ENCODE peak calls at places on chromosome X, in six cellular contexts. Z, T, W, V, Y and X are unnamed samples. For H3K4me1, the result is how much of the 10 kb centered on the place peaks cover.

GRCh38 chrX:14546190-14546589 is 16.9 kb downstream of the GLRA2 start:
- DNase-seq in Z (no peak), T (no peak), W (no peak), V (no peak), Y (no peak), X (no peak)

GRCh38 chrX:138710866-138711331 is 618 bp downstream of the FGF13 start:
- DNase-seq in Z (no peak), T (no peak), W (no peak), V (no peak), Y (peak), X (no peak)

GRCh38 chrX:123859409-123859827 is 435 bp upstream of the XIAP start:
- DNase-seq in Z (no peak), T (peak), W (no peak), V (no peak), Y (peak), X (peak)

GRCh38 chrX:105317117-105317516 is 96.6 kb upstream of the TEX13A start:
- DNase-seq in Z (no peak), T (no peak), W (no peak), V (no peak), Y (no peak), X (no peak)

GRCh38 chrX:41118156-41118555 is 32.9 kb downstream of the USP9X start:
- DNase-seq in Z (no peak), T (no peak), W (no peak), V (no peak), Y (no peak), X (no peak)

GRCh38 chrX:104098151-104098808 is 14.0 kb upstream of the ZCCHC18 start:
- DNase-seq in Z (no peak), T (peak), W (peak), V (peak), Y (peak), X (peak)

GRCh38 chrX:107629533-107629909 is 1.2 kb downstream of the PRPS1 start:
- DNase-seq in Z (no peak), T (no peak), W (no peak), V (peak), Y (peak), X (no peak)

GRCh38 chrX:80602017-80602765 is 181.9 kb downstream of the TENT5D start:
- DNase-seq in Z (no peak), T (no peak), W (no peak), V (no peak), Y (no peak), X (no peak)

GRCh38 chrX:94288972-94289371 is 615.0 kb downstream of the FAM133A start:
- DNase-seq in Z (no peak), T (no peak), W (no peak), V (no peak), Y (peak), X (no peak)

GRCh38 chrX:151391722-151392121 is 5.3 kb upstream of the VMA21 start:
- DNase-seq in Z (no peak), T (no peak), W (no peak), V (peak), Y (peak), X (no peak)

GRCh38 chrX:50877310-50877709 is 33.2 kb upstream of the BMP15 start:
- DNase-seq in Z (no peak), T (no peak), W (no peak), V (no peak), Y (no peak), X (no peak)

GRCh38 chrX:57103489-57103888 is 17.9 kb downstream of the SPIN2B start:
- DNase-seq in Z (no peak), T (no peak), W (no peak), V (no peak), Y (no peak), X (no peak)

GRCh38 chrX:2501246-2502102 is 698 bp upstream of the DHRSX start:
- DNase-seq in Z (no peak), T (peak), W (no peak), V (no peak), Y (no peak), X (no peak)
- H3K4me3 ChIP-seq in Z (peak), T (peak), W (no peak), V (peak), Y (peak), X (peak)

DNA sequence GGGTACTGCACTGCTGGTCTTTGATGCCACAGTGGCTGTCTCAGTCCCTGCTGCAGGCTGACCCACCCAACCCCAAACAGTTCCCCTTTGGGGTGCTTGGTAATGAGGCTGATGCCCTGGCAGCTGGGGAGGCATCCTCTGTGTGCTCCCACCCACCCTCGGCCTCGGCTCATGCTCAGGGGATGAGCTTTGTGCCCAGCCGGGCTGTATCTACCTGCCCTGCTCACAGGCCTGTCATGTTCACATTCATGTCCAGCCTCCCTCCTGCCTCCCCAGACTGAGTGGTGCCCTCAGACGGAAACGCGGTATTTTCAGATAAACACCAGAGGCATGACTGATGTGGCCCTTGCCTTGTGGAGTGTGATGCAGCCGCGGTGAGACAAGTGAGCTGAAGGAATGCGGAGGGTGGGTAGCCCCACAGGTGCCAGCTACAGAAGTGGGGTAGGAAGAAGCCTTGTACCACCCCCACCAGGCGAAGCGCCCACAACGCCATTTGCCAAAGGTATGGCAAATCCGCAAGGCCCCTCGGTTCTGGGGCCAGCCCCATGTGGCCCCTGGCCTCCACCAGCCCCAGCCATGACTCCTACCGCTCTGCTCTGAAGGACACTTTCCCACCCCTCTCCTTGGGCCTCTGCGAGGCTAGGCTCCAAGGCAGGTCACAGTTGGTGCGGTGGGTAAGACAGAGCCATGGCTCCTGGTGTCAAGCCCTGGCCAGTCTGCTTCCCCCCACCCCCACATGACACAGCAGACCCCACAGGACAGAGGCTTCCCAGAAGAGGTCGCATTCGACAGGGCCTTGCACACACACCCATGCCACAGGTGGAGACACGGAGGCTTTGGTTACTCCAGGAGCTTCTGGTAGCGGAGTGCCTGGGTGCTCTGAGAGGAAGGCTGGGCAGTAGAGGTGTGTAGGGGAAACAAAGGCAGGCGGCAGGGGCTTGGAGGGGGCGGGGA is 1.8 kb upstream of the RENBP start:
- DNase-seq in Z (no peak), T (no peak), W (no peak), V (no peak), Y (no peak), X (no peak)
- H3K4me1 ChIP-seq in Z (under half), T (under half), W (under half), V (half or more), Y (under half), X (under half)

GRCh38 chrX:38596939-38597338 is 35.6 kb downstream of the TSPAN7 start:
- DNase-seq in Z (no peak), T (no peak), W (no peak), V (no peak), Y (no peak), X (no peak)

GRCh38 chrX:38600089-38600755 is 38.9 kb downstream of the TSPAN7 start:
- DNase-seq in Z (no peak), T (no peak), W (no peak), V (no peak), Y (no peak), X (no peak)

GRCh38 chrX:38594434-38594833 is 33.1 kb downstream of the TSPAN7 start:
- DNase-seq in Z (no peak), T (no peak), W (no peak), V (no peak), Y (no peak), X (no peak)

GRCh38 chrX:38595801-38596200 is 34.5 kb downstream of the TSPAN7 start:
- DNase-seq in Z (no peak), T (no peak), W (no peak), V (no peak), Y (no peak), X (no peak)
- H3K4me3 ChIP-seq in Z (no peak), T (no peak), W (no peak), V (no peak), Y (no peak), X (no peak)

GRCh38 chrX:37796302-37796701 is 16.4 kb downstream of the CYBB start:
- DNase-seq in Z (no peak), T (no peak), W (no peak), V (no peak), Y (no peak), X (no peak)
- H3K4me1 ChIP-seq in Z (under half), T (under half), W (under half), V (under half), Y (under half), X (under half)

GRCh38 chrX:30955687-30956086 is 66.6 kb upstream of the TAB3 start:
- DNase-seq in Z (no peak), T (no peak), W (no peak), V (no peak), Y (no peak), X (no peak)
- H3K4me3 ChIP-seq in Z (no peak), T (no peak), W (no peak), V (no peak), Y (no peak), X (no peak)